ENCODE peak calls at places on chromosome 6, in seven cellular contexts. B, P, Y, W, I, V and X are unnamed samples. For H3K4me1, the result is how much of the 10 kb centered on the place peaks cover.

GRCh38 chr6:169034523-169035167 is 219.0 kb downstream of the THBS2 start:
- DNase-seq in B (peak), P (no peak), Y (no peak), W (no peak), I (no peak), V (no peak), X (no peak)

GRCh38 chr6:32940656-32941411 is at the start of gene HLA-DMB:
- DNase-seq in B (peak), P (peak), Y (peak), W (peak), I (peak), V (peak), X (peak)

GRCh38 chr6:105510746-105511145 is 107.9 kb upstream of the PREP start:
- DNase-seq in B (peak), P (no peak), Y (no peak), W (no peak), I (peak), V (no peak), X (peak)

GRCh38 chr6:166595061-166595780 is 8.7 kb upstream of the RAMACL start:
- DNase-seq in B (peak), P (no peak), Y (no peak), W (no peak), I (peak), V (no peak), X (peak)

GRCh38 chr6:38673397-38674165 is 29.4 kb downstream of the GLO1 start:
- DNase-seq in B (no peak), P (no peak), Y (no peak), W (no peak), I (no peak), V (peak), X (no peak)

GRCh38 chr6:7282097-7282906 is 30.7 kb downstream of the SSR1 start:
- DNase-seq in B (no peak), P (no peak), Y (no peak), W (no peak), I (no peak), V (no peak), X (no peak)

GRCh38 chr6:134299236-134299635 is 18.7 kb downstream of the SGK1 start:
- DNase-seq in B (peak), P (no peak), Y (no peak), W (no peak), I (peak), V (no peak), X (no peak)

GRCh38 chr6:134551245-134551960 is 233.5 kb upstream of the SGK1 start:
- DNase-seq in B (peak), P (no peak), Y (no peak), W (no peak), I (peak), V (peak), X (peak)

GRCh38 chr6:12720310-12720709 is 3.7 kb downstream of the PHACTR1 start:
- DNase-seq in B (no peak), P (no peak), Y (no peak), W (no peak), I (no peak), V (no peak), X (no peak)

GRCh38 chr6:82331031-82331773 is 32.4 kb upstream of the TPBG start:
- DNase-seq in B (peak), P (no peak), Y (peak), W (no peak), I (peak), V (peak), X (peak)

GRCh38 chr6:44545224-44545623 is 157.7 kb downstream of the CDC5L start:
- DNase-seq in B (no peak), P (no peak), Y (no peak), W (no peak), I (no peak), V (no peak), X (no peak)

GRCh38 chr6:40315055-40315454 is 272.1 kb downstream of the LRFN2 start:
- DNase-seq in B (no peak), P (no peak), Y (no peak), W (no peak), I (no peak), V (no peak), X (no peak)

GRCh38 chr6:132143258-132143657 is 192.1 kb upstream of the CCN2 start:
- DNase-seq in B (no peak), P (no peak), Y (no peak), W (no peak), I (no peak), V (no peak), X (no peak)

GRCh38 chr6:122374307-122374706 is 25.1 kb upstream of the HSF2 start:
- DNase-seq in B (no peak), P (no peak), Y (no peak), W (no peak), I (no peak), V (no peak), X (no peak)

GRCh38 chr6:168625602-168626001 is 184.6 kb downstream of the SMOC2 start:
- DNase-seq in B (no peak), P (no peak), Y (no peak), W (no peak), I (no peak), V (no peak), X (no peak)

GRCh38 chr6:135163440-135163738 is 17.7 kb upstream of the MYB start:
- DNase-seq in B (no peak), P (no peak), Y (no peak), W (no peak), I (no peak), V (no peak), X (no peak)

GRCh38 chr6:152170702-152171667 is 363.5 kb downstream of the ESR1 start:
- DNase-seq in B (peak), P (no peak), Y (no peak), W (no peak), I (peak), V (peak), X (peak)

GRCh38 chr6:132964101-132964867 is 149.9 kb downstream of the RPS12 start:
- DNase-seq in B (peak), P (no peak), Y (no peak), W (no peak), I (peak), V (no peak), X (no peak)

GRCh38 chr6:14673201-14673600 is 555.6 kb downstream of the CD83 start:
- DNase-seq in B (peak), P (no peak), Y (no peak), W (no peak), I (peak), V (no peak), X (no peak)

GRCh38 chr6:144543006-144543871 is 258.1 kb downstream of the UTRN start:
- DNase-seq in B (peak), P (no peak), Y (no peak), W (no peak), I (peak), V (peak), X (peak)

GRCh38 chr6:7974932-7975763 is 64.6 kb upstream of the TXNDC5 start:
- DNase-seq in B (peak), P (no peak), Y (no peak), W (no peak), I (peak), V (peak), X (peak)

GRCh38 chr6:3970097-3970496 is 108.8 kb downstream of the FAM217A start:
- DNase-seq in B (no peak), P (no peak), Y (no peak), W (no peak), I (no peak), V (no peak), X (no peak)
- H2AK5ac ChIP-seq in B (no peak), P (no peak), Y (no peak), W (no peak), I (no peak), V (no peak), X (no peak)

GRCh38 chr6:52509281-52510212 is 67.3 kb downstream of the TRAM2 start:
- DNase-seq in B (no peak), P (no peak), Y (no peak), W (no peak), I (no peak), V (no peak), X (peak)

GRCh38 chr6:52507557-52508260 is 69.2 kb downstream of the TRAM2 start:
- DNase-seq in B (peak), P (no peak), Y (no peak), W (no peak), I (peak), V (no peak), X (peak)

GRCh38 chr6:52510213-52510562 is 66.7 kb downstream of the TRAM2 start:
- DNase-seq in B (no peak), P (no peak), Y (no peak), W (no peak), I (no peak), V (no peak), X (no peak)

GRCh38 chr6:52506502-52506875 is 70.4 kb downstream of the TRAM2 start:
- DNase-seq in B (no peak), P (no peak), Y (no peak), W (no peak), I (no peak), V (no peak), X (no peak)

GRCh38 chr6:52508261-52508739 is 68.6 kb downstream of the TRAM2 start:
- DNase-seq in B (no peak), P (no peak), Y (no peak), W (no peak), I (no peak), V (no peak), X (no peak)
- H3K4me1 ChIP-seq in B (under half), P (under half), Y (under half), W (under half), I (under half), V (under half), X (under half)

GRCh38 chr6:34130870-34131269 is 15.0 kb downstream of the GRM4 start:
- DNase-seq in B (no peak), P (no peak), Y (no peak), W (no peak), I (no peak), V (peak), X (no peak)
- H2AK5ac ChIP-seq in B (no peak), P (no peak), Y (no peak), W (peak), I (no peak), V (no peak), X (no peak)

DNA sequence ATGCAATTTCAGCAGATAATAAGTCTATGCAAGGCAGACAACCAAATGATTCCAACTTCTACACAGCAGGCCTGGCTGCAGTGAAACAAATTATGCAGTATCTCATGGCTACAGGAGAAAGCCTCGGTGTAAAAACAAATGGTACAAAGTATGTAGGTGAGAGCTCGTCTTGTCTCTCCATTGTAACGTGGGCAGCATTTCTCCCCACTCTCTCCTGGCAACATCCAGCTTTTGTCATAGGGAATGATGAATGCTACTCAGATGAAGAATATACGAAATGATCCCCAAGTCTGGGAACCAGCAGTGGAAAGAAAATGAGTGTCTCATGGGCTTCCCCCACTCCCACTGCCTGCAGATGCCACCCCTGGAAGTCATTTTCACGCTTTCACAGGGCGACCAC is 32.4 kb downstream of the FYN start:
- DNase-seq in B (no peak), P (no peak), Y (no peak), W (no peak), I (no peak), V (no peak), X (no peak)
- H3K4me1 ChIP-seq in B (under half), P (under half), Y (under half), W (under half), I (under half), V (under half), X (under half)

DNA sequence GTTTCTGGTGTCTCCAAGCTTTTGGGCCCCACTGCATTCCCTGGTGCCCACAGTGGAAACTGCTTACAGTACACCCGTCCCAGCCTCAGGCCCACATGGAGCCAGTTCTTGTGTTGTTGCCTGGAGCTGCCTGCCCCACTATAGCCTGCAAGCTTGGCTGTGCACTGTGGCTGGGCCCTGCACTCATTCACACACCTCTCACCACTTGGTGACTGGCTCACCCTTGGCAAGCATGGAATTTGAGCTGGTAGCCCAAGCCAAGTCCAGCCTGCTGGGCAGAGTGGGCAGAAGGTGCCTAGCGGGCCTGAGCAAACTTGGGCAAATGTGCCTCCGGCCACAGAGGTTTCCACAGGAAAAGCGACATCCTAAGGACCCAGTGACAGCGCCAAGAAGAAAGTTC is 472.3 kb downstream of the MMUT start:
- DNase-seq in B (no peak), P (no peak), Y (no peak), W (no peak), I (no peak), V (no peak), X (no peak)
- H2AK5ac ChIP-seq in B (no peak), P (no peak), Y (no peak), W (no peak), I (no peak), V (no peak), X (no peak)